ENCODE peak calls at places on chromosome 18, in six cellular contexts. One of them, this sample, is unnamed.

GRCh38 chr18:8049147-8049546 is 482.0 kb downstream of the PTPRM start:
- DNase-seq in cardiac fibroblast: peak
- DNase-seq in foreskin fibroblast: no peak
- DNase-seq in psoas muscle: no peak
- DNase-seq in GM06990: no peak
- DNase-seq in RWPE1: no peak
- DNase-seq in this sample: no peak

GRCh38 chr18:21489119-21489750 is 111.3 kb downstream of the ESCO1 start:
- DNase-seq in RWPE1: peak
- DNase-seq in psoas muscle: no peak
- DNase-seq in cardiac fibroblast: peak
- DNase-seq in foreskin fibroblast: peak
- DNase-seq in GM06990: no peak
- DNase-seq in this sample: no peak

GRCh38 chr18:8212893-8213805 is 396.1 kb upstream of the RAB12 start:
- DNase-seq in cardiac fibroblast: peak
- DNase-seq in RWPE1: peak
- DNase-seq in GM06990: no peak
- DNase-seq in psoas muscle: no peak
- DNase-seq in foreskin fibroblast: peak
- DNase-seq in this sample: no peak

GRCh38 chr18:25067291-25068050 is 284.5 kb downstream of the ZNF521 start:
- DNase-seq in foreskin fibroblast: no peak
- DNase-seq in GM06990: no peak
- DNase-seq in RWPE1: no peak
- DNase-seq in cardiac fibroblast: no peak
- DNase-seq in psoas muscle: no peak
- DNase-seq in this sample: no peak

GRCh38 chr18:57273194-57273593 is 79.2 kb upstream of the ST8SIA3 start:
- DNase-seq in GM06990: no peak
- DNase-seq in psoas muscle: no peak
- DNase-seq in cardiac fibroblast: no peak
- DNase-seq in foreskin fibroblast: no peak
- DNase-seq in RWPE1: no peak
- DNase-seq in this sample: no peak

GRCh38 chr18:11387880-11388279 is 221.5 kb upstream of the SLC35G4 start:
- DNase-seq in cardiac fibroblast: peak
- DNase-seq in psoas muscle: peak
- DNase-seq in RWPE1: peak
- DNase-seq in GM06990: no peak
- DNase-seq in foreskin fibroblast: peak
- DNase-seq in this sample: no peak

GRCh38 chr18:58669731-58670379 is 1.4 kb upstream of the MALT1 start:
- DNase-seq in foreskin fibroblast: no peak
- DNase-seq in RWPE1: peak
- DNase-seq in psoas muscle: no peak
- DNase-seq in cardiac fibroblast: peak
- DNase-seq in GM06990: no peak
- DNase-seq in this sample: no peak

GRCh38 chr18:6056171-6056932 is 161.0 kb upstream of the TMEM200C start:
- DNase-seq in RWPE1: no peak
- DNase-seq in psoas muscle: no peak
- DNase-seq in cardiac fibroblast: peak
- DNase-seq in foreskin fibroblast: peak
- DNase-seq in GM06990: peak
- DNase-seq in this sample: no peak

GRCh38 chr18:8238507-8238906 is 370.7 kb upstream of the RAB12 start:
- DNase-seq in psoas muscle: no peak
- DNase-seq in GM06990: no peak
- DNase-seq in cardiac fibroblast: no peak
- DNase-seq in foreskin fibroblast: no peak
- DNase-seq in RWPE1: no peak
- DNase-seq in this sample: no peak

GRCh38 chr18:35661483-35662146 is 80.1 kb downstream of the GALNT1 start:
- DNase-seq in GM06990: no peak
- DNase-seq in psoas muscle: no peak
- DNase-seq in cardiac fibroblast: no peak
- DNase-seq in RWPE1: no peak
- DNase-seq in foreskin fibroblast: no peak
- DNase-seq in this sample: no peak

GRCh38 chr18:36580874-36581750 is 247.7 kb downstream of the TPGS2 start:
- DNase-seq in RWPE1: peak
- DNase-seq in foreskin fibroblast: peak
- DNase-seq in psoas muscle: no peak
- DNase-seq in GM06990: no peak
- DNase-seq in cardiac fibroblast: peak
- DNase-seq in this sample: no peak

GRCh38 chr18:27211569-27211968 is 26.5 kb upstream of the CHST9 start:
- DNase-seq in GM06990: no peak
- DNase-seq in foreskin fibroblast: no peak
- DNase-seq in RWPE1: no peak
- DNase-seq in cardiac fibroblast: no peak
- DNase-seq in psoas muscle: no peak
- DNase-seq in this sample: no peak

GRCh38 chr18:74476154-74476553 is 19.0 kb upstream of the DIPK1C start:
- DNase-seq in RWPE1: no peak
- DNase-seq in GM06990: no peak
- DNase-seq in cardiac fibroblast: no peak
- DNase-seq in psoas muscle: no peak
- DNase-seq in foreskin fibroblast: no peak
- DNase-seq in this sample: no peak

GRCh38 chr18:5628512-5629255 is 84.9 kb upstream of the EPB41L3 start:
- DNase-seq in GM06990: peak
- DNase-seq in foreskin fibroblast: no peak
- DNase-seq in psoas muscle: peak
- DNase-seq in RWPE1: no peak
- DNase-seq in cardiac fibroblast: peak
- DNase-seq in this sample: peak

GRCh38 chr18:13175754-13176210 is 42.8 kb upstream of the LDLRAD4 start:
- DNase-seq in RWPE1: no peak
- DNase-seq in psoas muscle: no peak
- DNase-seq in foreskin fibroblast: no peak
- DNase-seq in GM06990: no peak
- DNase-seq in cardiac fibroblast: peak
- DNase-seq in this sample: no peak

GRCh38 chr18:22826726-22827125 is 106.4 kb upstream of the RBBP8 start:
- DNase-seq in RWPE1: peak
- DNase-seq in psoas muscle: no peak
- DNase-seq in cardiac fibroblast: peak
- DNase-seq in GM06990: no peak
- DNase-seq in foreskin fibroblast: no peak
- DNase-seq in this sample: no peak

GRCh38 chr18:48219429-48220145 is 189.6 kb downstream of the ZBTB7C start:
- DNase-seq in GM06990: no peak
- DNase-seq in psoas muscle: no peak
- DNase-seq in RWPE1: no peak
- DNase-seq in foreskin fibroblast: no peak
- DNase-seq in cardiac fibroblast: no peak
- DNase-seq in this sample: no peak
- TF ChIP-seq CTCF in GM06990: no peak
- TF ChIP-seq CTCF in psoas muscle: no peak
- TF ChIP-seq CTCF in RWPE1: no peak
- TF ChIP-seq CTCF in foreskin fibroblast: no peak
- TF ChIP-seq CTCF in cardiac fibroblast: no peak
- TF ChIP-seq CTCF in this sample: no peak

GRCh38 chr18:69002233-69002632 is 204.4 kb downstream of the CCDC102B start:
- DNase-seq in RWPE1: no peak
- DNase-seq in foreskin fibroblast: no peak
- DNase-seq in psoas muscle: no peak
- DNase-seq in GM06990: no peak
- DNase-seq in cardiac fibroblast: no peak
- DNase-seq in this sample: no peak
- TF ChIP-seq CTCF in RWPE1: no peak
- TF ChIP-seq CTCF in foreskin fibroblast: no peak
- TF ChIP-seq CTCF in psoas muscle: no peak
- TF ChIP-seq CTCF in GM06990: peak
- TF ChIP-seq CTCF in cardiac fibroblast: peak
- TF ChIP-seq CTCF in this sample: peak

GRCh38 chr18:63823516-63824219 is 48.5 kb downstream of the SERPINB7 start:
- DNase-seq in foreskin fibroblast: no peak
- DNase-seq in cardiac fibroblast: peak
- DNase-seq in RWPE1: no peak
- DNase-seq in GM06990: no peak
- DNase-seq in psoas muscle: peak
- DNase-seq in this sample: no peak
- TF ChIP-seq CTCF in foreskin fibroblast: peak
- TF ChIP-seq CTCF in cardiac fibroblast: peak
- TF ChIP-seq CTCF in RWPE1: peak
- TF ChIP-seq CTCF in GM06990: peak
- TF ChIP-seq CTCF in psoas muscle: no peak
- TF ChIP-seq CTCF in this sample: peak

GRCh38 chr18:52288403-52289004 is 51.5 kb upstream of the DCC start:
- DNase-seq in cardiac fibroblast: no peak
- DNase-seq in foreskin fibroblast: peak
- DNase-seq in psoas muscle: no peak
- DNase-seq in RWPE1: peak
- DNase-seq in GM06990: peak
- DNase-seq in this sample: no peak
- TF ChIP-seq CTCF in cardiac fibroblast: no peak
- TF ChIP-seq CTCF in foreskin fibroblast: no peak
- TF ChIP-seq CTCF in psoas muscle: peak
- TF ChIP-seq CTCF in RWPE1: peak
- TF ChIP-seq CTCF in GM06990: peak
- TF ChIP-seq CTCF in this sample: peak

GRCh38 chr18:49096021-49096420 is 145.3 kb upstream of the SMAD7 start:
- DNase-seq in psoas muscle: no peak
- DNase-seq in GM06990: no peak
- DNase-seq in cardiac fibroblast: peak
- DNase-seq in foreskin fibroblast: no peak
- DNase-seq in RWPE1: no peak
- DNase-seq in this sample: no peak

GRCh38 chr18:49100226-49100968 is 149.6 kb upstream of the SMAD7 start:
- DNase-seq in cardiac fibroblast: peak
- DNase-seq in GM06990: no peak
- DNase-seq in foreskin fibroblast: no peak
- DNase-seq in RWPE1: no peak
- DNase-seq in psoas muscle: no peak
- DNase-seq in this sample: no peak

GRCh38 chr18:49101230-49101629 is 150.5 kb upstream of the SMAD7 start:
- DNase-seq in cardiac fibroblast: no peak
- DNase-seq in RWPE1: no peak
- DNase-seq in GM06990: no peak
- DNase-seq in psoas muscle: no peak
- DNase-seq in foreskin fibroblast: no peak
- DNase-seq in this sample: no peak

GRCh38 chr18:49094979-49095632 is 144.3 kb upstream of the SMAD7 start:
- DNase-seq in cardiac fibroblast: peak
- DNase-seq in GM06990: no peak
- DNase-seq in RWPE1: peak
- DNase-seq in psoas muscle: no peak
- DNase-seq in foreskin fibroblast: peak
- DNase-seq in this sample: no peak

GRCh38 chr18:49098386-49098785 is 147.6 kb upstream of the SMAD7 start:
- DNase-seq in psoas muscle: no peak
- DNase-seq in RWPE1: no peak
- DNase-seq in cardiac fibroblast: no peak
- DNase-seq in foreskin fibroblast: no peak
- DNase-seq in GM06990: no peak
- DNase-seq in this sample: no peak
- TF ChIP-seq CTCF in psoas muscle: no peak
- TF ChIP-seq CTCF in RWPE1: no peak
- TF ChIP-seq CTCF in cardiac fibroblast: no peak
- TF ChIP-seq CTCF in foreskin fibroblast: no peak
- TF ChIP-seq CTCF in GM06990: no peak
- TF ChIP-seq CTCF in this sample: no peak

GRCh38 chr18:77405096-77405495 is 155.4 kb downstream of the GALR1 start:
- DNase-seq in GM06990: no peak
- DNase-seq in cardiac fibroblast: no peak
- DNase-seq in psoas muscle: no peak
- DNase-seq in RWPE1: no peak
- DNase-seq in foreskin fibroblast: no peak
- DNase-seq in this sample: no peak

GRCh38 chr18:77403969-77404535 is 154.4 kb downstream of the GALR1 start:
- DNase-seq in GM06990: no peak
- DNase-seq in RWPE1: no peak
- DNase-seq in cardiac fibroblast: no peak
- DNase-seq in foreskin fibroblast: no peak
- DNase-seq in psoas muscle: no peak
- DNase-seq in this sample: no peak

DNA sequence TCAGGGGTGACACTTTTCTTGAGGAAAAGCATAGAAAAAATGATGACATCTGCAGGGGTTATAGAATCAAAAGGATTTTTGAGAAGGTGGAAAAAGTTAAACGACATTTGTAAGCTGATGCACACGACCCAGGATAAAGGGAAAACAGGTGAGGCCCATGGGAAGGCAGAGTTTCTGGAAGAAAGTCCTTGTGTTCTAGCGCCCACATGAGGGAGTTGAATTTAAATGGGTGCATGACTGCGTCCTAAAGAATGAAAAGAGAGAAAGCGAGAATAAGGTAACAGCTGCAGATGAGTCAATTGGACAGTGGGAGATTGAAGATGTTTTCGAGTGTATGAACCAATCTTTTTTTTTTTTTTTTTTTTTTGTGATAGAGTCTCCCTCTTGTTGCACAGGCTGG is 158.1 kb downstream of the GALR1 start:
- DNase-seq in RWPE1: no peak
- DNase-seq in foreskin fibroblast: no peak
- DNase-seq in GM06990: no peak
- DNase-seq in psoas muscle: no peak
- DNase-seq in cardiac fibroblast: no peak
- DNase-seq in this sample: no peak
- TF ChIP-seq CTCF in RWPE1: no peak
- TF ChIP-seq CTCF in foreskin fibroblast: no peak
- TF ChIP-seq CTCF in GM06990: no peak
- TF ChIP-seq CTCF in psoas muscle: no peak
- TF ChIP-seq CTCF in cardiac fibroblast: no peak
- TF ChIP-seq CTCF in this sample: no peak